ENCODE peak calls at places on chromosomes 7 and 10, in six cellular contexts. E, B, V, W, P and Y are unnamed samples.

GRCh38 chr7:35499226-35499625 is 195.7 kb downstream of the HERPUD2 start:
- DNase-seq in B (no peak), E (no peak), W (no peak), V (no peak), P (no peak), Y (no peak)

GRCh38 chr10:126110434-126110833 is 214.1 kb downstream of the FANK1 start:
- DNase-seq in E (no peak), W (peak), P (no peak), V (no peak), B (no peak), Y (no peak)

GRCh38 chr10:99975942-99976809 is 33.6 kb downstream of the DNMBP start:
- DNase-seq in W (no peak), P (no peak), E (no peak), V (no peak), B (no peak), Y (no peak)

GRCh38 chr7:96075510-96076349 is 246.2 kb downstream of the SLC25A13 start:
- DNase-seq in V (no peak), E (peak), B (peak), W (peak), P (peak), Y (peak)

GRCh38 chr10:57992321-57993077 is 275.2 kb downstream of the IPMK start:
- DNase-seq in P (no peak), B (peak), E (no peak), V (no peak), W (peak), Y (no peak)

GRCh38 chr7:45920543-45921380 is at the start of gene IGFBP3:
- DNase-seq in P (no peak), B (peak), W (peak), E (no peak), V (no peak), Y (peak)

GRCh38 chr10:71770255-71770654 is 3.1 kb downstream of the VSIR start:
- DNase-seq in P (no peak), B (no peak), V (no peak), W (no peak), E (no peak), Y (no peak)

GRCh38 chr7:95723583-95724180 is 48.7 kb upstream of the DYNC1I1 start:
- DNase-seq in W (peak), V (peak), B (peak), P (no peak), E (no peak), Y (peak)

GRCh38 chr10:43376828-43377227 is 5.4 kb downstream of the FXYD4 start:
- DNase-seq in P (no peak), V (no peak), B (no peak), W (no peak), E (no peak), Y (no peak)

GRCh38 chr10:94010886-94011285 is 17.2 kb downstream of the PLCE1 start:
- DNase-seq in E (no peak), P (no peak), W (no peak), V (no peak), B (no peak), Y (no peak)

GRCh38 chr7:47587389-47587788 is 5.5 kb upstream of the TNS3 start:
- DNase-seq in E (no peak), V (no peak), P (no peak), W (no peak), B (peak), Y (no peak)

GRCh38 chr10:82814635-82815034 is 939.6 kb downstream of the NRG3 start:
- DNase-seq in W (no peak), E (no peak), P (no peak), V (no peak), B (no peak), Y (no peak)

GRCh38 chr7:30842542-30843451 is 68.9 kb upstream of the AQP1 start:
- DNase-seq in E (no peak), W (no peak), P (no peak), B (no peak), V (no peak), Y (no peak)

GRCh38 chr7:3437467-3437866 is 136.4 kb downstream of the SDK1 start:
- DNase-seq in B (no peak), W (no peak), P (no peak), E (no peak), V (no peak), Y (no peak)

GRCh38 chr7:74522281-74522905 is 68.7 kb downstream of the GTF2IRD1 start:
- DNase-seq in B (no peak), V (no peak), E (no peak), P (no peak), W (no peak), Y (no peak)

GRCh38 chr10:83164134-83164533 is 975.2 kb upstream of the GHITM start:
- DNase-seq in V (no peak), W (no peak), P (no peak), E (no peak), B (no peak), Y (no peak)

GRCh38 chr7:200290-200689 is 7.9 kb downstream of the FAM20C start:
- DNase-seq in W (no peak), V (no peak), E (no peak), P (no peak), B (no peak), Y (no peak)

GRCh38 chr10:48523820-48524758 is 80.8 kb downstream of the ARHGAP22 start:
- DNase-seq in V (no peak), B (peak), E (no peak), W (no peak), P (no peak), Y (peak)

GRCh38 chr10:34001087-34001580 is 666.7 kb upstream of the NRP1 start:
- DNase-seq in B (no peak), P (no peak), V (no peak), E (no peak), W (peak), Y (no peak)

GRCh38 chr7:127347567-127348246 is 44.8 kb downstream of the ZNF800 start:
- DNase-seq in B (peak), W (no peak), P (peak), E (peak), V (peak), Y (peak)

GRCh38 chr7:132697032-132697431 is 120.8 kb upstream of the PLXNA4 start:
- DNase-seq in W (no peak), E (no peak), V (no peak), B (no peak), P (no peak), Y (no peak)